ENCODE peak calls at places on chromosomes 6 and 20, in six cellular contexts. One of them, this sample, is unnamed.

GRCh38 chr20:1320902-1321653 is 7.9 kb downstream of the SDCBP2 start:
- DNase-seq in left ventricle myocardium inferior: no peak
- DNase-seq in fibroblast of lung: no peak
- DNase-seq in dorsolateral prefrontal cortex: no peak
- DNase-seq in HCT116: no peak
- DNase-seq in CD8-positive, alpha-beta T cell: no peak
- DNase-seq in this sample: no peak

GRCh38 chr6:46380152-46380807 is 111.0 kb downstream of the RCAN2 start:
- DNase-seq in left ventricle myocardium inferior: no peak
- DNase-seq in fibroblast of lung: no peak
- DNase-seq in dorsolateral prefrontal cortex: no peak
- DNase-seq in HCT116: no peak
- DNase-seq in CD8-positive, alpha-beta T cell: no peak
- DNase-seq in this sample: no peak

GRCh38 chr6:26104457-26105108 is 17.4 kb downstream of the HFE start:
- DNase-seq in left ventricle myocardium inferior: no peak
- DNase-seq in fibroblast of lung: no peak
- DNase-seq in dorsolateral prefrontal cortex: no peak
- DNase-seq in HCT116: peak; percentile 36
- DNase-seq in CD8-positive, alpha-beta T cell: no peak
- DNase-seq in this sample: no peak

GRCh38 chr20:50245561-50246366 is 55.1 kb downstream of the CEBPB start:
- DNase-seq in left ventricle myocardium inferior: no peak
- DNase-seq in fibroblast of lung: peak; percentile 63
- DNase-seq in dorsolateral prefrontal cortex: no peak
- DNase-seq in HCT116: peak; percentile 23
- DNase-seq in CD8-positive, alpha-beta T cell: no peak
- DNase-seq in this sample: no peak

GRCh38 chr6:118660218-118660569 is 8.8 kb upstream of the CEP85L start:
- DNase-seq in left ventricle myocardium inferior: no peak
- DNase-seq in fibroblast of lung: no peak
- DNase-seq in dorsolateral prefrontal cortex: no peak
- DNase-seq in HCT116: no peak
- DNase-seq in CD8-positive, alpha-beta T cell: peak; percentile 29
- DNase-seq in this sample: peak; percentile 42

GRCh38 chr6:89044988-89045387 is 35.6 kb upstream of the PNRC1 start:
- DNase-seq in left ventricle myocardium inferior: peak; percentile 63
- DNase-seq in fibroblast of lung: no peak
- DNase-seq in dorsolateral prefrontal cortex: peak; percentile 51
- DNase-seq in HCT116: no peak
- DNase-seq in CD8-positive, alpha-beta T cell: no peak
- DNase-seq in this sample: no peak

GRCh38 chr20:15835811-15836210 is 737.4 kb downstream of the KIF16B start:
- DNase-seq in left ventricle myocardium inferior: no peak
- DNase-seq in fibroblast of lung: no peak
- DNase-seq in dorsolateral prefrontal cortex: no peak
- DNase-seq in HCT116: no peak
- DNase-seq in CD8-positive, alpha-beta T cell: no peak
- DNase-seq in this sample: no peak

GRCh38 chr6:31083742-31084354 is 28.5 kb downstream of the C6orf15 start:
- DNase-seq in left ventricle myocardium inferior: no peak
- DNase-seq in fibroblast of lung: peak; percentile 78
- DNase-seq in dorsolateral prefrontal cortex: no peak
- DNase-seq in HCT116: peak; percentile 61
- DNase-seq in CD8-positive, alpha-beta T cell: no peak
- DNase-seq in this sample: no peak

GRCh38 chr6:13709698-13710551 is 1.7 kb downstream of the RANBP9 start:
- DNase-seq in left ventricle myocardium inferior: no peak
- DNase-seq in fibroblast of lung: peak; percentile 62
- DNase-seq in dorsolateral prefrontal cortex: no peak
- DNase-seq in HCT116: no peak
- DNase-seq in CD8-positive, alpha-beta T cell: no peak
- DNase-seq in this sample: peak; percentile 24

GRCh38 chr6:53979468-53980067 is 131.7 kb upstream of the MLIP start:
- DNase-seq in left ventricle myocardium inferior: no peak
- DNase-seq in fibroblast of lung: peak; percentile 69
- DNase-seq in dorsolateral prefrontal cortex: no peak
- DNase-seq in HCT116: peak; percentile 46
- DNase-seq in CD8-positive, alpha-beta T cell: no peak
- DNase-seq in this sample: no peak

GRCh38 chr6:155126727-155127439 is 131.8 kb downstream of the TIAM2 start:
- DNase-seq in left ventricle myocardium inferior: no peak
- DNase-seq in fibroblast of lung: peak; percentile 59
- DNase-seq in dorsolateral prefrontal cortex: no peak
- DNase-seq in HCT116: peak; percentile 93
- DNase-seq in CD8-positive, alpha-beta T cell: no peak
- DNase-seq in this sample: no peak

GRCh38 chr20:50372770-50373088 is 137.5 kb upstream of the PTPN1 start:
- DNase-seq in left ventricle myocardium inferior: no peak
- DNase-seq in fibroblast of lung: no peak
- DNase-seq in dorsolateral prefrontal cortex: no peak
- DNase-seq in HCT116: no peak
- DNase-seq in CD8-positive, alpha-beta T cell: no peak
- DNase-seq in this sample: no peak

GRCh38 chr6:9412951-9413559 is 977.7 kb upstream of the SLC35B3 start:
- DNase-seq in left ventricle myocardium inferior: no peak
- DNase-seq in fibroblast of lung: peak; percentile 34
- DNase-seq in dorsolateral prefrontal cortex: no peak
- DNase-seq in HCT116: peak; percentile 34
- DNase-seq in CD8-positive, alpha-beta T cell: no peak
- DNase-seq in this sample: peak; percentile 10

GRCh38 chr6:70684794-70685493 is 17.3 kb downstream of the SMAP1 start:
- DNase-seq in left ventricle myocardium inferior: no peak
- DNase-seq in fibroblast of lung: no peak
- DNase-seq in dorsolateral prefrontal cortex: no peak
- DNase-seq in HCT116: no peak
- DNase-seq in CD8-positive, alpha-beta T cell: no peak
- DNase-seq in this sample: no peak

GRCh38 chr20:20894280-20894679 is 181.8 kb upstream of the RALGAPA2 start:
- DNase-seq in left ventricle myocardium inferior: no peak
- DNase-seq in fibroblast of lung: no peak
- DNase-seq in dorsolateral prefrontal cortex: no peak
- DNase-seq in HCT116: no peak
- DNase-seq in CD8-positive, alpha-beta T cell: no peak
- DNase-seq in this sample: no peak

DNA sequence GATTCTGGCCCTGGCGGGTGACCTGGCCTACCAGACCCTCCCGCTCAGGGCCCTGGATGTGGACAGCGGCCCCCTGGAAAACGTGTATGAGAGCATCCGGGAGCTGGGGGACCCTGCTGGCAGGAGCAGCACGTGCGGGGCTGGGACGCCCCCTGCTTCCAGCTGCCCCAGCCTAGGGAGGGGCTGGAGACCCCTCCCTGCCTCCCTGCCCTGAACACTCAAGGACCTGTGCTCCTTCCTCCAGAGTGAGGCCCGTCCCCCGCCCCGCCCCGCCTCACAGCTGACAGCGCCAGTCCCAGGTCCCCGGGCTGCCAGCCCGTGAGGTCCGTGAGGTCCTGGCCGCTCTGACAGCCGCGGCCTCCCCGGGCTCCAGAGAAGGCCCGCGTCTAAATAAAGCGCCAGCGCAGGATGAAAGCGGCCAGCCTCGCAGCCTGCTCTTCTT is 868 bp upstream of the SLC2A4RG start:
- DNase-seq in left ventricle myocardium inferior: peak; percentile 77
- DNase-seq in fibroblast of lung: peak; percentile 28
- DNase-seq in dorsolateral prefrontal cortex: no peak
- DNase-seq in HCT116: no peak
- DNase-seq in CD8-positive, alpha-beta T cell: no peak
- DNase-seq in this sample: peak; percentile 39
- H3K4me3 ChIP-seq in left ventricle myocardium inferior: peak overlapping the region; percentile 78
- H3K4me3 ChIP-seq in fibroblast of lung: no peak overlapping the region
- H3K4me3 ChIP-seq in dorsolateral prefrontal cortex: peak overlapping the region; percentile 59
- H3K4me3 ChIP-seq in HCT116: no peak overlapping the region
- H3K4me3 ChIP-seq in CD8-positive, alpha-beta T cell: peak overlapping the region; percentile 80
- H3K4me3 ChIP-seq in this sample: no peak overlapping the region

DNA sequence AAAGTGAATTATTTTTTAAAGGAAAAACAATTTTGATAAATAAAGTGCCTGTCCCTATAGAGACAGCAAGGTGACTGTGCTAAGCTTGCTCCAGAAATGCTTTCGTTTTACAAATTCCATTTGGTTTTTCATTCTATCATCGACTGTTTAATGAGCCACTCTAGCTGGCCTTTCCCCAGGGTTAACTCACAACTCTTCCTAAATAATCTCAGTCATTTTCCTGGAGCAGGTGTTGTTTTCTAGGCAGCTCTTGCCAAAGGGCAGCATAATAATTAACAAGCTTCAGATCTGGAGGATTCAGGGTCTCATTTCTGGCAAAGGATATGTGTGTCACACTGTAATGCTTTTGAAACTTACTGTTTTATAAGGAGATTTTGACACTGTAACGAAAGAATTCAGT is 184.2 kb downstream of the KHDC1L start:
- DNase-seq in left ventricle myocardium inferior: no peak
- DNase-seq in fibroblast of lung: no peak
- DNase-seq in dorsolateral prefrontal cortex: no peak
- DNase-seq in HCT116: no peak
- DNase-seq in CD8-positive, alpha-beta T cell: no peak
- DNase-seq in this sample: no peak
- H3K27ac ChIP-seq in left ventricle myocardium inferior: no peak overlapping the region
- H3K27ac ChIP-seq in fibroblast of lung: no peak overlapping the region
- H3K27ac ChIP-seq in dorsolateral prefrontal cortex: no peak overlapping the region
- H3K27ac ChIP-seq in HCT116: no peak overlapping the region
- H3K27ac ChIP-seq in CD8-positive, alpha-beta T cell: no peak overlapping the region
- H3K27ac ChIP-seq in this sample: no peak overlapping the region

GRCh38 chr6:125195526-125195925 is 42.0 kb downstream of the TPD52L1 start:
- DNase-seq in left ventricle myocardium inferior: no peak
- DNase-seq in fibroblast of lung: no peak
- DNase-seq in dorsolateral prefrontal cortex: no peak
- DNase-seq in HCT116: no peak
- DNase-seq in CD8-positive, alpha-beta T cell: no peak
- DNase-seq in this sample: no peak
- H3K4me3 ChIP-seq in left ventricle myocardium inferior: no peak overlapping the region
- H3K4me3 ChIP-seq in fibroblast of lung: no peak overlapping the region
- H3K4me3 ChIP-seq in dorsolateral prefrontal cortex: no peak overlapping the region
- H3K4me3 ChIP-seq in HCT116: no peak overlapping the region
- H3K4me3 ChIP-seq in CD8-positive, alpha-beta T cell: no peak overlapping the region
- H3K4me3 ChIP-seq in this sample: no peak overlapping the region

GRCh38 chr6:138176652-138177232 is 15.0 kb downstream of the ARFGEF3 start:
- DNase-seq in left ventricle myocardium inferior: no peak
- DNase-seq in fibroblast of lung: no peak
- DNase-seq in dorsolateral prefrontal cortex: no peak
- DNase-seq in HCT116: no peak
- DNase-seq in CD8-positive, alpha-beta T cell: no peak
- DNase-seq in this sample: no peak
- H3K27ac ChIP-seq in left ventricle myocardium inferior: no peak overlapping the region
- H3K27ac ChIP-seq in fibroblast of lung: no peak overlapping the region
- H3K27ac ChIP-seq in dorsolateral prefrontal cortex: no peak overlapping the region
- H3K27ac ChIP-seq in HCT116: no peak overlapping the region
- H3K27ac ChIP-seq in CD8-positive, alpha-beta T cell: no peak overlapping the region
- H3K27ac ChIP-seq in this sample: no peak overlapping the region

DNA sequence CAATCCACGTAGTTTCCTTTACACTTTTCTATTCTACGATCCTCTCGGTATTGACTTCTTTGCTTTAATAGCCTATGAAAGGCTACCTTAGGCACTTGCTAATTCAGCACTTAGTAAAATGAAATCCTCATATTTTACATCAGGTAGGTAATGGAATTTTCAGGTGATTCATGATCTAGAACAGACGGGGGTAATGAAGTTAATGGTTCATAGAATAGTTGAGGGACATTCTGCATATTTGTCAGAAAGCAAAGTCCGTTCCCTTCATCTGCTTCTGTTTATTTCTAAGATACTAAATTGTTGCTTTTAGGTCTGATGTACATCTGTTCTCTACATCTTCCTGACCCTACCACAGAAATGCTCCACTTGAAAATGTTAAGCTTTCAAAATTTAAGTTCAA is 431.7 kb downstream of the CDKAL1 start:
- DNase-seq in left ventricle myocardium inferior: no peak
- DNase-seq in fibroblast of lung: no peak
- DNase-seq in dorsolateral prefrontal cortex: no peak
- DNase-seq in HCT116: no peak
- DNase-seq in CD8-positive, alpha-beta T cell: no peak
- DNase-seq in this sample: no peak
- H3K4me3 ChIP-seq in left ventricle myocardium inferior: no peak overlapping the region
- H3K4me3 ChIP-seq in fibroblast of lung: no peak overlapping the region
- H3K4me3 ChIP-seq in dorsolateral prefrontal cortex: no peak overlapping the region
- H3K4me3 ChIP-seq in HCT116: no peak overlapping the region
- H3K4me3 ChIP-seq in CD8-positive, alpha-beta T cell: no peak overlapping the region
- H3K4me3 ChIP-seq in this sample: no peak overlapping the region

GRCh38 chr6:136079701-136080565 is 170.2 kb downstream of the MTFR2 start:
- DNase-seq in left ventricle myocardium inferior: no peak
- DNase-seq in fibroblast of lung: no peak
- DNase-seq in dorsolateral prefrontal cortex: no peak
- DNase-seq in HCT116: no peak
- DNase-seq in CD8-positive, alpha-beta T cell: no peak
- DNase-seq in this sample: no peak
- H3K27ac ChIP-seq in left ventricle myocardium inferior: peak overlapping the region; percentile 88
- H3K27ac ChIP-seq in fibroblast of lung: no peak overlapping the region
- H3K27ac ChIP-seq in dorsolateral prefrontal cortex: peak overlapping the region; percentile 52
- H3K27ac ChIP-seq in HCT116: no peak overlapping the region
- H3K27ac ChIP-seq in CD8-positive, alpha-beta T cell: no peak overlapping the region
- H3K27ac ChIP-seq in this sample: no peak overlapping the region

DNA sequence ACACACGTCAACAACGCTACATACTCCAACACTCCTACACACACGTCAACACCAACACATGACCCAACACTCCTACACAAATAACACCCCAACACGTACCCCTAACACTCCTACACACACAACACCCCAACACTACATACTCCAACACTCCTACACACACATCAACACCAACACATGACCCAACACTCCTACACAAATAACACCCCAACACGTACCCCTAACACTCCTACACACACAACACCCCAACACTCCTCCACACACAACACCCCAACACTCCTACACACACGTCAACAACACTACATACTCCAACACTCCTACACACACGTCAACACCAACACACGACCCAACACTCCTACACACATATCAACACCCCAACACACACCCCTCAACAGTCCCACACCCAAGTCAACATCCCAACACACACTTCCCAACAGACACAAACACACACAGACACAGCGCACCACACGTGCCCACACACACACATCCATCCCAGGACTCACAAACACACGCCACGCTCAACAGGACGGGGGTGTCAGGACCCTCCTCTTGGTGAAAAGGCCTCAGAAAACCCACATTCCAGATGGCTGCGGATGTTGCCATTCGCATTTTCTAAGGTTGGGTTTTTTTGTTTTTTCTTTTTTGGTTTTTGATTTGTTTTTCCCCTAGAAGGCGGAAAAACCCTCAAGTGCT is 40.4 kb upstream of the ZBP1 start:
- DNase-seq in left ventricle myocardium inferior: no peak
- DNase-seq in fibroblast of lung: no peak
- DNase-seq in dorsolateral prefrontal cortex: no peak
- DNase-seq in HCT116: no peak
- DNase-seq in CD8-positive, alpha-beta T cell: no peak
- DNase-seq in this sample: no peak
- H3K4me3 ChIP-seq in left ventricle myocardium inferior: no peak overlapping the region
- H3K4me3 ChIP-seq in fibroblast of lung: no peak overlapping the region
- H3K4me3 ChIP-seq in dorsolateral prefrontal cortex: no peak overlapping the region
- H3K4me3 ChIP-seq in HCT116: no peak overlapping the region
- H3K4me3 ChIP-seq in CD8-positive, alpha-beta T cell: no peak overlapping the region
- H3K4me3 ChIP-seq in this sample: no peak overlapping the region

DNA sequence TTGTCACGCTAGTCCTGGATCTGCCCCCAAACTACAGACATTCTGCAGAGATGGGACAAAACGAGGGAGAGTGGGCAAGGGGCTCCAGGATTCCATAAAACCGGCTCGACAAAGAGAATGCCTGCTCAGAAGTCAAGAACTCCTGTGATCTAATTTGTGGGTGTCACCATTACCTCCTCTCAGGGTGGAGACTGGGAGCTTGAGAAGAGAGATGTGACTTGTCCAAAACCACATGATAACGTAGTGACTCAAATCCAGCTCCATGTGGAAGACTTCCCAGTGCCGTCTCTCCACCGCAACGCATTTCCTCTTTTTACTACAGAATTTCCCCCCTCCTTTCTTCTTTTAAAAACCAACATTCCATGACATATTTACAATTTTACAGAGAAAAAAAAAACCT is 44.3 kb downstream of the TRERF1 start:
- DNase-seq in left ventricle myocardium inferior: no peak
- DNase-seq in fibroblast of lung: peak; percentile 84
- DNase-seq in dorsolateral prefrontal cortex: no peak
- DNase-seq in HCT116: no peak
- DNase-seq in CD8-positive, alpha-beta T cell: no peak
- DNase-seq in this sample: no peak
- H3K27ac ChIP-seq in left ventricle myocardium inferior: peak overlapping the region; percentile 81
- H3K27ac ChIP-seq in fibroblast of lung: peak overlapping the region; percentile 66
- H3K27ac ChIP-seq in dorsolateral prefrontal cortex: no peak overlapping the region
- H3K27ac ChIP-seq in HCT116: peak overlapping the region; percentile 34
- H3K27ac ChIP-seq in CD8-positive, alpha-beta T cell: no peak overlapping the region
- H3K27ac ChIP-seq in this sample: no peak overlapping the region

This sample was measured in CD4-positive, CD25-positive, alpha-beta regulatory T cell.